ENCODE peak calls at places on chromosomes 7 and 10, in seven cellular contexts. P, G, M, Y, O, L and S are unnamed samples.
A peak's percentile ranks its signal among the peaks of the same experiment; 100 is the strongest.

GRCh38 chr7:50556247-50556976 is 8.8 kb downstream of the DDC start:
- DNase-seq in P (no peak), G (no peak), M (no peak), Y (no peak), O (no peak), L (no peak), S (no peak)

GRCh38 chr10:89209718-89210117 is 2.6 kb upstream of the CH25H start:
- DNase-seq in P (no peak), G (no peak), M (no peak), Y (no peak), O (no peak), L (no peak), S (no peak)

GRCh38 chr10:28985137-28985885 is 303.6 kb upstream of the LYZL1 start:
- DNase-seq in P (no peak), G (no peak), M (no peak), Y (no peak), O (no peak), L (no peak), S (no peak)

GRCh38 chr10:88150338-88150737 is 286.9 kb downstream of the PTEN start:
- DNase-seq in P (no peak), G (no peak), M (no peak), Y (peak; percentile 82), O (no peak), L (no peak), S (no peak)

GRCh38 chr10:53356616-53357349 is 584.2 kb upstream of the MBL2 start:
- DNase-seq in P (no peak), G (no peak), M (no peak), Y (no peak), O (no peak), L (no peak), S (no peak)

GRCh38 chr7:100162874-100163533 is 4.5 kb upstream of the TRAPPC14 start:
- DNase-seq in P (no peak), G (no peak), M (no peak), Y (no peak), O (no peak), L (no peak), S (no peak)

GRCh38 chr7:157865351-157866165 is 528.8 kb downstream of the DNAJB6 start:
- DNase-seq in P (no peak), G (no peak), M (no peak), Y (no peak), O (no peak), L (no peak), S (no peak)

GRCh38 chr10:48678041-48678440 is 6.6 kb upstream of the WDFY4 start:
- DNase-seq in P (no peak), G (no peak), M (no peak), Y (no peak), O (no peak), L (no peak), S (no peak)

GRCh38 chr10:79502561-79503309 is 9.6 kb upstream of the EIF5AL1 start:
- DNase-seq in P (no peak), G (no peak), M (no peak), Y (no peak), O (no peak), L (no peak), S (no peak)

GRCh38 chr7:153529651-153530165 is 522.5 kb upstream of the DPP6 start:
- DNase-seq in P (no peak), G (no peak), M (no peak), Y (no peak), O (no peak), L (no peak), S (peak; percentile 28)

GRCh38 chr7:64882341-64883112 is 20.5 kb upstream of the ZNF273 start:
- DNase-seq in P (peak; percentile 37), G (peak; percentile 69), M (no peak), Y (peak; percentile 48), O (no peak), L (peak; percentile 54), S (peak; percentile 88)

GRCh38 chr7:150974468-150975391 is 3.4 kb downstream of the KCNH2 start:
- DNase-seq in P (no peak), G (no peak), M (no peak), Y (no peak), O (no peak), L (peak; percentile 75), S (no peak)

GRCh38 chr7:143487566-143487965 is 9.9 kb downstream of the TAS2R41 start:
- DNase-seq in P (peak; percentile 33), G (peak; percentile 55), M (no peak), Y (peak; percentile 44), O (no peak), L (peak; percentile 11), S (no peak)

GRCh38 chr10:102024799-102025198 is 31.2 kb downstream of the ARMH3 start:
- DNase-seq in P (no peak), G (no peak), M (no peak), Y (no peak), O (no peak), L (no peak), S (no peak)

GRCh38 chr7:132548489-132549078 is 27.7 kb downstream of the PLXNA4 start:
- DNase-seq in P (no peak), G (no peak), M (no peak), Y (peak; percentile 8), O (peak; percentile 0), L (peak; percentile 72), S (no peak)

GRCh38 chr10:130000918-130001317 is 36.8 kb upstream of the EBF3 start:
- DNase-seq in P (no peak), G (no peak), M (no peak), Y (no peak), O (no peak), L (no peak), S (no peak)

GRCh38 chr10:119541046-119541445 is 1.5 kb downstream of the RGS10 start:
- DNase-seq in P (no peak), G (no peak), M (no peak), Y (no peak), O (no peak), L (peak; percentile 53), S (no peak)

GRCh38 chr10:131253931-131254865 is 57.3 kb downstream of the TCERG1L start:
- DNase-seq in P (no peak), G (peak; percentile 36), M (no peak), Y (no peak), O (no peak), L (no peak), S (no peak)

GRCh38 chr7:26508917-26509316 is 217.3 kb downstream of the SNX10 start:
- DNase-seq in P (no peak), G (no peak), M (no peak), Y (no peak), O (no peak), L (no peak), S (no peak)

GRCh38 chr7:28298870-28299484 is 113.3 kb upstream of the CREB5 start:
- DNase-seq in P (no peak), G (no peak), M (peak; percentile 53), Y (peak; percentile 60), O (peak; percentile 29), L (no peak), S (peak; percentile 57)